ENCODE peak calls at places on chromosomes 13 and 19, in five cellular contexts. E is NB4, I is RWPE1, G is fibroblast of lung, L is Calu3. N is an unnamed sample.

GRCh38 chr13:43368003-43368402 is 344.6 kb downstream of the DNAJC15 start:
- DNase-seq in I (no peak), G (peak), E (no peak), L (no peak), N (peak)

GRCh38 chr19:55146648-55147218 is 2.3 kb downstream of the TNNT1 start:
- DNase-seq in L (peak), I (peak), E (peak), G (no peak), N (no peak)

GRCh38 chr19:41707871-41708371 is 505 bp upstream of the CEACAM5 start:
- DNase-seq in E (no peak), L (no peak), G (no peak), I (no peak), N (no peak)

GRCh38 chr19:8484331-8484894 is 18.0 kb downstream of the PRAM1 start:
- DNase-seq in L (no peak), I (no peak), G (no peak), E (no peak), N (no peak)

GRCh38 chr13:96029002-96029401 is 24.2 kb downstream of the UGGT2 start:
- DNase-seq in G (no peak), E (no peak), L (no peak), I (no peak), N (no peak)

GRCh38 chr13:108629353-108629752 is at the start of gene MYO16:
- DNase-seq in E (no peak), L (no peak), I (no peak), G (no peak), N (no peak)

GRCh38 chr19:14054721-14055120 is 7.2 kb downstream of the PALM3 start:
- DNase-seq in L (no peak), G (no peak), E (no peak), I (no peak), N (no peak)

GRCh38 chr13:94459116-94459515 is 20.4 kb downstream of the DCT start:
- DNase-seq in L (no peak), E (no peak), G (no peak), I (no peak), N (no peak)

GRCh38 chr19:17475541-17476115 is 5.3 kb downstream of the SLC27A1 start:
- DNase-seq in G (peak), I (no peak), E (peak), L (peak), N (peak)

GRCh38 chr13:24119593-24120508 is 40.7 kb upstream of the SPATA13 start:
- DNase-seq in L (no peak), G (no peak), I (no peak), E (no peak), N (peak)

GRCh38 chr13:95420501-95420900 is 119.2 kb upstream of the ABCC4 start:
- DNase-seq in I (no peak), E (peak), L (no peak), G (no peak), N (no peak)

GRCh38 chr19:55206664-55207500 is 2.4 kb downstream of the PTPRH start:
- DNase-seq in I (peak), G (peak), E (peak), L (peak), N (peak)

GRCh38 chr19:1076951-1077350 is 10.0 kb downstream of the ARHGAP45 start:
- DNase-seq in E (peak), G (no peak), L (no peak), I (peak), N (no peak)

GRCh38 chr19:32097620-32098019 is 247.8 kb upstream of the ZNF507 start:
- DNase-seq in E (no peak), G (peak), I (no peak), L (no peak), N (no peak)

GRCh38 chr13:23986619-23987018 is 89.3 kb upstream of the C1QTNF9B start:
- DNase-seq in I (no peak), L (no peak), G (peak), E (no peak), N (peak)

GRCh38 chr13:98576215-98576945 is 527 bp downstream of the STK24 start:
- DNase-seq in I (peak), E (peak), G (no peak), L (peak), N (no peak)

GRCh38 chr19:34713262-34713637 is 20.8 kb upstream of the ZNF181 start:
- DNase-seq in G (no peak), E (peak), L (no peak), I (no peak), N (no peak)

GRCh38 chr13:42266464-42266863 is 5.5 kb upstream of the AKAP11 start:
- DNase-seq in L (no peak), I (no peak), G (peak), E (no peak), N (peak)

GRCh38 chr13:35534343-35534742 is 57.9 kb upstream of the MAB21L1 start:
- DNase-seq in G (no peak), I (no peak), L (no peak), E (no peak), N (no peak)

GRCh38 chr13:21078501-21078900 is 17.1 kb upstream of the LATS2 start:
- DNase-seq in L (no peak), E (no peak), I (no peak), G (no peak), N (no peak)

GRCh38 chr19:38209671-38210457 is 14.2 kb downstream of the DPF1 start:
- DNase-seq in G (peak), E (no peak), L (no peak), I (no peak), N (no peak)

GRCh38 chr13:82458169-82458568 is 1424.1 kb downstream of the SLITRK1 start:
- DNase-seq in L (no peak), G (no peak), E (no peak), I (no peak), N (no peak)

GRCh38 chr13:97564929-97565328 is 131.0 kb downstream of the RAP2A start:
- DNase-seq in E (no peak), I (no peak), L (no peak), G (no peak), N (no peak)

GRCh38 chr19:16067205-16067938 is 8.9 kb upstream of the TPM4 start:
- DNase-seq in G (peak), L (peak), E (peak), I (peak), N (peak)

GRCh38 chr19:39160889-39161672 is 35.5 kb downstream of the PAK4 start:
- DNase-seq in E (peak), I (peak), L (no peak), G (peak), N (no peak)

GRCh38 chr19:38617283-38617763 is 430 bp downstream of the MAP4K1 start:
- DNase-seq in G (no peak), E (peak), L (no peak), I (no peak), N (no peak)

GRCh38 chr19:48190288-48191284 is 20.1 kb downstream of the ZSWIM9 start:
- DNase-seq in G (peak), E (peak), I (peak), L (peak), N (peak)

GRCh38 chr19:48636859-48637448 is at the start of gene DBP:
- DNase-seq in I (no peak), G (no peak), L (peak), E (no peak), N (no peak)

GRCh38 chr19:280541-281007 is 10.6 kb downstream of the PLPP2 start:
- DNase-seq in L (no peak), E (no peak), G (no peak), I (no peak), N (no peak)

GRCh38 chr19:39310558-39311311 is 9.9 kb downstream of the LRFN1 start:
- DNase-seq in I (no peak), G (no peak), E (peak), L (no peak), N (no peak)

GRCh38 chr19:38729653-38730469 is 14.4 kb downstream of the CAPN12 start:
- DNase-seq in G (peak), E (peak), L (peak), I (no peak), N (no peak)

GRCh38 chr19:17946965-17947784 is 14.4 kb downstream of the CCDC124 start:
- DNase-seq in I (no peak), E (no peak), G (no peak), L (no peak), N (no peak)

GRCh38 chr13:98997738-98998641 is 20.1 kb upstream of the DOCK9 start:
- DNase-seq in I (peak), E (no peak), G (no peak), L (no peak), N (no peak)

GRCh38 chr13:102944821-102945220 is 99.0 kb downstream of the ERCC5 start:
- DNase-seq in G (no peak), I (no peak), L (no peak), E (no peak), N (no peak)

GRCh38 chr13:102940770-102941169 is 94.9 kb downstream of the ERCC5 start:
- DNase-seq in G (no peak), I (no peak), L (no peak), E (no peak), N (no peak)

GRCh38 chr13:102945324-102945815 is 99.5 kb downstream of the ERCC5 start:
- DNase-seq in I (no peak), G (no peak), E (no peak), L (no peak), N (no peak)

GRCh38 chr13:102935896-102936321 is 90.1 kb downstream of the ERCC5 start:
- DNase-seq in G (no peak), I (no peak), L (no peak), E (no peak), N (no peak)

DNA sequence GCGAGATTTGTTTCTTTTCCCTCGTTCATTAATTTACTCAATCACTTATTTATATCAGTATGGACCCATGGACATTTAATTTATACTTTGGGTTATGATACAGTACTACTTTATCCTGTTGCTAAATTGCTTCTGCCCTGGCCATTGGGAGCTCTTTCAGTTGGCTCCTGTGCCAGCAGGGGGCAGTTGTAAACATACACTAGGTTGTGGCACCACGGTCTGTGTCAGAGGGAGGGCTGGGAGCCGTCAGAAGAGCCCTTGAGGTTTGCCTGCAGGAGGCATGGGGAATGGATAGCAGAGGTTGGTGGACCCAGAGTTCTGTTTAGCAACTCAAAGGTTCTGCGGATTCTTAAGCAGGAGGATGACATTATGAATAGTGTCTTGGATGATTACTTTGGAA is 94.3 kb downstream of the ERCC5 start:
- DNase-seq in L (no peak), I (no peak), G (no peak), E (peak), N (no peak)
- TF ChIP-seq CTCF in L (no peak), I (no peak), G (no peak), E (peak), N (no peak)

DNA sequence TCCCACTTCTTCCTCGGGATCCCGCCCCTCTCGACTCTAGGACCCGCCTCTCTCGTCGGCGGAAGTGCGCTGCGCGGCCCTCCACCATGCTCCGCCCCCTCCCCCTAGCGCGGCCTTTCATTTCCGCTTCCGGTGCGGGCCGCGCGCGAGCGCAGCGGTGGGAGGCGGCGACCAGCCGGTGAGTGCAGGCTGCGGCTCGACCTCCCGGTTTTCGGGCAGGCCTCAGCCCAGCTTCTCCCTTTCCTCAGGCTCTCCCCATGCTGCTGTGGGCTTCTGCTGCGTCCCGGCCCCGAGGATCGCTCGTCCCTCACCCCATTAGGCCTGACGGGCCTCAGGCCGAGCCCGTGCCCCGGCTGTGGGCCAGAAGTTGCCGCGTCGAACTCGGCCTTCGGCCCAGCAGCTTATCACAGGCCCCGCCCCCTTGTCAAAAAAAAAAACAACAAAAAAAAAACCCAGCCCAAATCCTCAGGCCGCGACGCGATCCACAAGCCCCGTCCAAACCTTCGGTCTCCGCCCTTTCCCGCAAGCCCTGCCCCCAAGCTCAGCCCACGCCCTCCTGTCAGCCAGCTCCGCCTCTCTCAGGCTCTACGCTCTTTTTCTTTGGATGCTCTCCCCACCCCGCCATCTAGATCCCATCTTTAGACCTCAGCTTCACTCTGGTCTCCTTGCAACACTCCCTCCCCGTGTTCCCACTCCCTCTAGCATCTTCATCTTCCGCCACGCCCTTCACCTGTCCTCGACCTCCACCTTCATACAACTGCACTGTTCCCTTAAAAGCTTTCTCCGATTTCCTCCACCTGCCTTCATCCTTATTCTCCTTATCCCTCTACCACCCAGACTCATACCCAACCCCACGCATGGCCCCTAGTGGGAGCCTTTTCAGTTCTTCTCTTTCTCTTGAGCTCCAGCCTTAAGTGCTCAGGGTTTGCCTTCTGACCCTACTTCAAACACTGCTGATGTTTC is at the start of gene CLASRP:
- DNase-seq in L (peak), G (peak), I (peak), E (peak), N (peak)
- TF ChIP-seq CTCF in L (no peak), G (peak), I (no peak), E (no peak), N (no peak)

GRCh38 chr19:50602935-50603334 is 34.7 kb upstream of the LRRC4B start:
- DNase-seq in I (no peak), G (no peak), L (no peak), E (no peak), N (no peak)

GRCh38 chr19:50602496-50602895 is 34.3 kb upstream of the LRRC4B start:
- DNase-seq in I (no peak), L (no peak), G (no peak), E (no peak), N (no peak)

GRCh38 chr19:50607388-50607787 is 32.3 kb downstream of the SYT3 start:
- DNase-seq in I (no peak), G (no peak), E (no peak), L (no peak), N (no peak)

DNA sequence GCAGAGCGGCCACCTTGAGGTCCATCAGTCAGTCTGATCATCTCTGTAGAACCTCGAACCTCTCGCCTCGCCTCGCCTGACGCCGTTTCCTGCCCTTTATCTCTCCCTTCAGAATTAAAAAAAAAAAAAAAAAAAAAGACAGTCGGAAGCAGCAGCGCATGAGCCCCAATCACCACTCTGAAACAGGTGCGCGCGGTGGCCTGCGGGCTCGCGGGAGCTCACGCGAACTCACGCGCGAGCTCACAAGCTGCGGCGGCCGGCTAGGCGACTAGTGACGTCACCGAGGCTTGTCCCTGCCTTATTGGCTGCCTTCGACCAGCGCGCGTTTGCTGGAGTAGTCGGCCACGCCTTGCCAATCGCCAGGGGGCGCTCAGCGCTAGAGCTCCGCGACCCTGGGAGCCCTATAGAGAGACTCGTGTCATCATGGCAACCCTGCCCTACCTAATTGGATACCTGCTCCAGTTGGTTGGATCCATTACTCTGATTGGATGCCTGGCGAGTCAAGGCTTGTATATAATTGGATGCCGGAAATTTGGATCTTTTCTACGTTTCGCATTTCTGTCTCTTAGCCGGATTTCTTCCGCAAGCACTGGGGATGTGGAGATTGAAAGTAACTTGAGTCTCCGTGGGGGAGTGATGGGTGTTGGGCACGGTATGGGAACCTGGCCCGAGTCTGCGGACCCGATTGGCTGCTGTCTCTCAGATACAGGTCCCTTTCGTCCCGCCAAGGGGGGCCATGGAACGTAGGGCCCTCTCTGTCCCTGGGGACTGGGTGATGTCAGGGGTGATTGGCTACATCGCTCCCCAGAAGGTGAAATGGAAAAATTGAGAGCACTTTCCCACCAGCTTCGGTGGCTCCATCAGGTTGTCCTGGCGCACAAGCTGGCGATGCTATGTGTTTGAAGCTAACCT is 31.6 kb downstream of the SYT3 start:
- DNase-seq in G (peak), I (peak), E (peak), L (no peak), N (no peak)
- TF ChIP-seq CTCF in G (peak), I (peak), E (peak), L (no peak), N (no peak)

DNA sequence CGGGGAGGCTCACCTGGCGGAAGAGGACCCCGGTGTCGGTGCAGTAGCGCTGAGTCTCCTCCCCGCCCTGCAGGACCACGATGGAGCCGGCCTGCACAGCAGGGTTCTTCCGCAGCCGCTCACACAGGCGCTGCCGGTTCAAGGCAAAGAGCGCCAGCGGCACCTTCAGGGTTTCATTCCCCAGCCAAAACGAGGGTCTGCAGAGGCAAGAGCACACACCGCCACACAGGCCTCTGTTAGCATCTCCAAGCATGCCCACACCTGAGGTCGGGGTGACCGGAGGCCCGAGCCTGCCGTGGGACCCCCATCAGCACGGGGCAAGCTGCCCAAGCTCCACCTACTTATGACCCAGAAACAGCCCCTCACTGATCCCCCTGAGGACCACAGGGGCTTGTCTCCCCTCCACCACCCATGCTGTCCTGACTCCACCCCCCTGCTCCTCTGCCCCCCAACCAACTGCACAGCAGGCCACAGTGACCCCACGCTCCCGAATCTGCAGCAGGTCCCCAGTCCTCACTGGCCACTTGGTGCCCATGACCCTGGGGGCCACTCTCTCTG is 8.9 kb downstream of the PEPD start:
- DNase-seq in E (no peak), L (no peak), I (no peak), G (no peak), N (no peak)
- TF ChIP-seq CTCF in E (no peak), L (no peak), I (no peak), G (no peak), N (no peak)

DNA sequence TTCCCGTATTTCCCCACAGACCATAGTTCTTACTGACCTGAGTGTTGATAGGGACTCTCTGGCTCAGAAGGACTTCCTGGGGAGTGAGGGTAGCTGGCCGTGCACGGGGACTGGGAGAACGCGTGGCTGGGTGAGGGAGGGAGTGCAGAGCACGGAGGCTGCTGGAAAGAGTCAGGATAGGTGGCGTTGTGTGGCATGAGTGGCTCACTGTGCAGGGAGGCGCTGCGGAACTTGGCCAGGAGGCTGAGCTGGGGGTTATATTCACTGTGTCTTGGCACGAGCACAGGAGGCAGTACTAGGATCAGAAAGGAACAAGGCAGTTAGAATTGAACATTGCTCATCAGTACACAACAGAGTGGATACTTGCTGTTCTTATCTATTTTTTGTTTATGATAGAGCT is 47.4 kb downstream of the SMAD9 start:
- DNase-seq in E (no peak), I (no peak), G (no peak), L (no peak), N (no peak)
- TF ChIP-seq CTCF in E (no peak), I (no peak), G (no peak), L (no peak), N (no peak)

N was measured in astrocyte of the cerebellum.